ENCODE peak calls at places on chromosomes 5 and 9, in four cellular contexts. One of them, this sample, is unnamed. For H3K4me1 and H3K9me3, the result is how much of the 10 kb centered on the place peaks cover.

GRCh38 chr5:90866915-90867715 is 308.5 kb downstream of the ADGRV1 start:
- DNase-seq in upper lobe of right lung: no peak
- DNase-seq in endodermal cell: no peak
- DNase-seq in CD4-positive, alpha-beta memory T cell: no peak
- DNase-seq in this sample: no peak

GRCh38 chr5:9124837-9125236 is 421.0 kb downstream of the SEMA5A start:
- DNase-seq in upper lobe of right lung: no peak
- DNase-seq in endodermal cell: no peak
- DNase-seq in CD4-positive, alpha-beta memory T cell: no peak
- DNase-seq in this sample: no peak

GRCh38 chr9:135951889-135952663 is 9.1 kb downstream of the UBAC1 start:
- DNase-seq in upper lobe of right lung: no peak
- DNase-seq in endodermal cell: no peak
- DNase-seq in CD4-positive, alpha-beta memory T cell: no peak
- DNase-seq in this sample: no peak

GRCh38 chr9:120885459-120885858 is 8.5 kb upstream of the PHF19 start:
- DNase-seq in upper lobe of right lung: no peak
- DNase-seq in endodermal cell: no peak
- DNase-seq in CD4-positive, alpha-beta memory T cell: no peak
- DNase-seq in this sample: no peak

GRCh38 chr9:78989031-78989658 is 582.6 kb upstream of the TLE4 start:
- DNase-seq in upper lobe of right lung: no peak
- DNase-seq in endodermal cell: no peak
- DNase-seq in CD4-positive, alpha-beta memory T cell: no peak
- DNase-seq in this sample: no peak

GRCh38 chr9:133768859-133769510 is 30.8 kb upstream of the SARDH start:
- DNase-seq in upper lobe of right lung: peak
- DNase-seq in endodermal cell: peak
- DNase-seq in CD4-positive, alpha-beta memory T cell: no peak
- DNase-seq in this sample: no peak

GRCh38 chr9:37994639-37995347 is 74.2 kb downstream of the SHB start:
- DNase-seq in upper lobe of right lung: peak
- DNase-seq in endodermal cell: no peak
- DNase-seq in CD4-positive, alpha-beta memory T cell: no peak
- DNase-seq in this sample: no peak

GRCh38 chr9:38423939-38424843 is at the start of gene IGFBPL1:
- DNase-seq in upper lobe of right lung: peak
- DNase-seq in endodermal cell: peak
- DNase-seq in CD4-positive, alpha-beta memory T cell: no peak
- DNase-seq in this sample: no peak

GRCh38 chr5:135436856-135437795 is 10.0 kb downstream of the DCANP1 start:
- DNase-seq in upper lobe of right lung: no peak
- DNase-seq in endodermal cell: peak
- DNase-seq in CD4-positive, alpha-beta memory T cell: no peak
- DNase-seq in this sample: no peak

GRCh38 chr9:114958021-114958846 is 27.8 kb upstream of the TNFSF8 start:
- DNase-seq in upper lobe of right lung: peak
- DNase-seq in endodermal cell: no peak
- DNase-seq in CD4-positive, alpha-beta memory T cell: no peak
- DNase-seq in this sample: no peak

GRCh38 chr5:72937517-72938061 is 18.3 kb upstream of the FCHO2 start:
- DNase-seq in upper lobe of right lung: no peak
- DNase-seq in endodermal cell: no peak
- DNase-seq in CD4-positive, alpha-beta memory T cell: no peak
- DNase-seq in this sample: no peak

GRCh38 chr9:114905160-114905940 is 25.0 kb downstream of the TNFSF8 start:
- DNase-seq in upper lobe of right lung: no peak
- DNase-seq in endodermal cell: no peak
- DNase-seq in CD4-positive, alpha-beta memory T cell: no peak
- DNase-seq in this sample: no peak

GRCh38 chr5:53934126-53934856 is 373.9 kb downstream of the NDUFS4 start:
- DNase-seq in upper lobe of right lung: no peak
- DNase-seq in endodermal cell: no peak
- DNase-seq in CD4-positive, alpha-beta memory T cell: no peak
- DNase-seq in this sample: no peak

GRCh38 chr9:110669439-110669838 is 848 bp downstream of the MUSK start:
- DNase-seq in upper lobe of right lung: no peak
- DNase-seq in endodermal cell: no peak
- DNase-seq in CD4-positive, alpha-beta memory T cell: no peak
- DNase-seq in this sample: no peak

GRCh38 chr5:61132559-61132958 is 29.7 kb downstream of the SMIM15 start:
- DNase-seq in upper lobe of right lung: no peak
- DNase-seq in endodermal cell: no peak
- DNase-seq in CD4-positive, alpha-beta memory T cell: no peak
- DNase-seq in this sample: no peak

GRCh38 chr5:36901856-36902255 is 25.3 kb downstream of the NIPBL start:
- DNase-seq in upper lobe of right lung: no peak
- DNase-seq in endodermal cell: no peak
- DNase-seq in CD4-positive, alpha-beta memory T cell: no peak
- DNase-seq in this sample: no peak

GRCh38 chr5:129460121-129460950 is at the start of gene ADAMTS19:
- DNase-seq in upper lobe of right lung: no peak
- DNase-seq in endodermal cell: peak
- DNase-seq in CD4-positive, alpha-beta memory T cell: no peak
- DNase-seq in this sample: no peak

GRCh38 chr9:4080889-4081548 is 218.8 kb downstream of the GLIS3 start:
- DNase-seq in upper lobe of right lung: no peak
- DNase-seq in endodermal cell: peak
- DNase-seq in CD4-positive, alpha-beta memory T cell: no peak
- DNase-seq in this sample: no peak

GRCh38 chr5:37554938-37555337 is 175.8 kb downstream of the WDR70 start:
- DNase-seq in upper lobe of right lung: no peak
- DNase-seq in endodermal cell: peak
- DNase-seq in CD4-positive, alpha-beta memory T cell: no peak
- DNase-seq in this sample: no peak

GRCh38 chr9:100098241-100098886 is 436 bp downstream of the ERP44 start:
- DNase-seq in upper lobe of right lung: peak
- DNase-seq in endodermal cell: peak
- DNase-seq in CD4-positive, alpha-beta memory T cell: peak
- DNase-seq in this sample: peak

GRCh38 chr9:136309101-136309801 is 5.4 kb upstream of the CCDC187 start:
- DNase-seq in upper lobe of right lung: no peak
- DNase-seq in endodermal cell: no peak
- DNase-seq in CD4-positive, alpha-beta memory T cell: no peak
- DNase-seq in this sample: no peak

GRCh38 chr9:99593621-99594020 is 228.1 kb upstream of the NR4A3 start:
- DNase-seq in upper lobe of right lung: no peak
- DNase-seq in endodermal cell: no peak
- DNase-seq in CD4-positive, alpha-beta memory T cell: no peak
- DNase-seq in this sample: no peak

GRCh38 chr5:77568082-77568481 is 70.4 kb downstream of the OTP start:
- DNase-seq in upper lobe of right lung: no peak
- DNase-seq in endodermal cell: no peak
- DNase-seq in CD4-positive, alpha-beta memory T cell: no peak
- DNase-seq in this sample: no peak

GRCh38 chr9:104907278-104907951 is 20.5 kb downstream of the ABCA1 start:
- DNase-seq in upper lobe of right lung: no peak
- DNase-seq in endodermal cell: peak
- DNase-seq in CD4-positive, alpha-beta memory T cell: no peak
- DNase-seq in this sample: no peak

GRCh38 chr5:36573441-36573840 is 33.0 kb upstream of the SLC1A3 start:
- DNase-seq in upper lobe of right lung: no peak
- DNase-seq in endodermal cell: no peak
- DNase-seq in CD4-positive, alpha-beta memory T cell: no peak
- DNase-seq in this sample: no peak

GRCh38 chr5:91207248-91207647 is 175.9 kb downstream of the ARRDC3 start:
- DNase-seq in upper lobe of right lung: no peak
- DNase-seq in endodermal cell: no peak
- DNase-seq in CD4-positive, alpha-beta memory T cell: no peak
- DNase-seq in this sample: no peak

GRCh38 chr9:4839470-4839912 is 46.7 kb downstream of the RCL1 start:
- DNase-seq in upper lobe of right lung: no peak
- DNase-seq in endodermal cell: no peak
- DNase-seq in CD4-positive, alpha-beta memory T cell: no peak
- DNase-seq in this sample: no peak

GRCh38 chr9:85890962-85891361 is 50.0 kb upstream of the NAA35 start:
- DNase-seq in upper lobe of right lung: no peak
- DNase-seq in endodermal cell: no peak
- DNase-seq in CD4-positive, alpha-beta memory T cell: no peak
- DNase-seq in this sample: no peak

GRCh38 chr5:172819569-172819968 is 14.5 kb upstream of the ERGIC1 start:
- DNase-seq in upper lobe of right lung: no peak
- DNase-seq in endodermal cell: no peak
- DNase-seq in CD4-positive, alpha-beta memory T cell: no peak
- DNase-seq in this sample: no peak

GRCh38 chr9:82549174-82549821 is 513.6 kb downstream of the RASEF start:
- DNase-seq in upper lobe of right lung: no peak
- DNase-seq in endodermal cell: peak
- DNase-seq in CD4-positive, alpha-beta memory T cell: no peak
- DNase-seq in this sample: no peak

GRCh38 chr5:151562019-151562707 is 29.0 kb downstream of the FAT2 start:
- DNase-seq in upper lobe of right lung: no peak
- DNase-seq in endodermal cell: peak
- DNase-seq in CD4-positive, alpha-beta memory T cell: no peak
- DNase-seq in this sample: no peak

DNA sequence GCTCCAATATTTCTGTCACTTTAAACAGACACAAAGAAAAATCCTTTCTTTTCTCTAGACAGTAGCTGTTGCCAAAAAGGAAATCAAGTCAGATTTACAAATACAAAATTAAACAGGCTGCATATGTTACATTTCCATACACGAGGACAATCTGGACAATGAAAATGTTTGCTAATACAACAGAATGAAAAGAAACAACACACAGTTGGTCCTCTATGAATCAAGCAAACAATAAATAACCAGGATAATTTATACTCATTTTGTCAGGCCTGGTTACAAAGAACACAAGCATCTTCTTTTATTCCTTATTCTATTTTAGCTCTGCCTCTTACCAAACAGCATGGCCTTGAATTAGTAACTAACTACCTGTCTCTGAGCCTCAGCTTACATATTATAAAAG is 156.4 kb downstream of the MAPKAP1 start:
- DNase-seq in upper lobe of right lung: no peak
- DNase-seq in endodermal cell: no peak
- DNase-seq in CD4-positive, alpha-beta memory T cell: no peak
- DNase-seq in this sample: no peak
- H3K4me1 ChIP-seq in upper lobe of right lung: under half
- H3K4me1 ChIP-seq in endodermal cell: under half
- H3K4me1 ChIP-seq in CD4-positive, alpha-beta memory T cell: under half
- H3K4me1 ChIP-seq in this sample: under half

GRCh38 chr5:180281706-180282105 is 10.2 kb downstream of the MAPK9 start:
- DNase-seq in upper lobe of right lung: no peak
- DNase-seq in endodermal cell: no peak
- DNase-seq in CD4-positive, alpha-beta memory T cell: no peak
- DNase-seq in this sample: no peak
- H3K9me3 ChIP-seq in upper lobe of right lung: under half
- H3K9me3 ChIP-seq in endodermal cell: under half
- H3K9me3 ChIP-seq in CD4-positive, alpha-beta memory T cell: under half
- H3K9me3 ChIP-seq in this sample: under half

GRCh38 chr9:92738661-92739081 is 26.0 kb downstream of the BICD2 start:
- DNase-seq in upper lobe of right lung: peak
- DNase-seq in endodermal cell: peak
- DNase-seq in CD4-positive, alpha-beta memory T cell: no peak
- DNase-seq in this sample: no peak

GRCh38 chr9:92735907-92736600 is 28.6 kb downstream of the BICD2 start:
- DNase-seq in upper lobe of right lung: no peak
- DNase-seq in endodermal cell: peak
- DNase-seq in CD4-positive, alpha-beta memory T cell: no peak
- DNase-seq in this sample: no peak

GRCh38 chr9:92736816-92737606 is 27.6 kb downstream of the BICD2 start:
- DNase-seq in upper lobe of right lung: peak
- DNase-seq in endodermal cell: peak
- DNase-seq in CD4-positive, alpha-beta memory T cell: no peak
- DNase-seq in this sample: no peak

GRCh38 chr9:92739346-92740014 is 25.2 kb downstream of the BICD2 start:
- DNase-seq in upper lobe of right lung: peak
- DNase-seq in endodermal cell: peak
- DNase-seq in CD4-positive, alpha-beta memory T cell: no peak
- DNase-seq in this sample: no peak

GRCh38 chr9:92737611-92738299 is 26.9 kb downstream of the BICD2 start:
- DNase-seq in upper lobe of right lung: peak
- DNase-seq in endodermal cell: no peak
- DNase-seq in CD4-positive, alpha-beta memory T cell: no peak
- DNase-seq in this sample: no peak
- H3K4me1 ChIP-seq in upper lobe of right lung: under half
- H3K4me1 ChIP-seq in endodermal cell: under half
- H3K4me1 ChIP-seq in CD4-positive, alpha-beta memory T cell: half or more
- H3K4me1 ChIP-seq in this sample: under half

GRCh38 chr9:101417389-101417788 is 18.2 kb downstream of the ALDOB start:
- DNase-seq in upper lobe of right lung: no peak
- DNase-seq in endodermal cell: no peak
- DNase-seq in CD4-positive, alpha-beta memory T cell: no peak
- DNase-seq in this sample: no peak

GRCh38 chr9:101415578-101415977 is 16.9 kb downstream of the ZNF189 start:
- DNase-seq in upper lobe of right lung: no peak
- DNase-seq in endodermal cell: no peak
- DNase-seq in CD4-positive, alpha-beta memory T cell: no peak
- DNase-seq in this sample: no peak

GRCh38 chr9:101419863-101420262 is 15.7 kb downstream of the ALDOB start:
- DNase-seq in upper lobe of right lung: no peak
- DNase-seq in endodermal cell: no peak
- DNase-seq in CD4-positive, alpha-beta memory T cell: no peak
- DNase-seq in this sample: no peak

GRCh38 chr9:101417977-101418376 is 17.6 kb downstream of the ALDOB start:
- DNase-seq in upper lobe of right lung: no peak
- DNase-seq in endodermal cell: no peak
- DNase-seq in CD4-positive, alpha-beta memory T cell: no peak
- DNase-seq in this sample: no peak

DNA sequence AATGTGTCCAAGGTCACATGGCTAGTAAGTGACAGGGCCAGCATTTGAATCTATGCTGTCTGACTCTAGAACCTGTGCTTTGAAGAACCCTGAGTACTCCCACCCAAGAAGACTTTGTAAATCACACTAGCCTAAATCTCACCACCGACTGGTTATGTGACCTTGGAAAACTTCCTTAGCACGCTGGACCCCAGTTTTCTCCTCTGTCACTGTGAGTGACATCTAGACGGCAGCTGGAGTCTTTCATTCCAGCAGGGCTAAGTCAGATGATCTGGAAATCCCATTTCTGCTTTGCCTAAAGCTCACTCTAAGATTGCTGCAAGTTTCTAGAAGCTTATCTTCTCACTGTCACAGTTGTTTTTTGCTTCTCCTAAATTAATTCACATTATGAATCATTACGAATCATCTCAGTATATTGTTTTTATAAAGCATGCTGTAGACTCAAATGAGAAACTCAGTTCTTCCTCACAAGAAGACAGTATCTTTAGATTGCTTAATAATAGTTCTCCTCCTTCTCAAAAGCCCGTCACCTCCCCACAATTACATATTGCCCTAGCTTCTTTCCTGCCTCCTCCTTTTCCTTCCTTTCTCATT is 17.0 kb downstream of the ALDOB start:
- DNase-seq in upper lobe of right lung: no peak
- DNase-seq in endodermal cell: no peak
- DNase-seq in CD4-positive, alpha-beta memory T cell: no peak
- DNase-seq in this sample: no peak
- H3K9me3 ChIP-seq in upper lobe of right lung: under half
- H3K9me3 ChIP-seq in endodermal cell: under half
- H3K9me3 ChIP-seq in CD4-positive, alpha-beta memory T cell: under half
- H3K9me3 ChIP-seq in this sample: under half

GRCh38 chr5:132260714-132261615 is 3.5 kb downstream of the PDLIM4 start:
- DNase-seq in upper lobe of right lung: no peak
- DNase-seq in endodermal cell: peak
- DNase-seq in CD4-positive, alpha-beta memory T cell: no peak
- DNase-seq in this sample: no peak
- H3K4me1 ChIP-seq in upper lobe of right lung: under half
- H3K4me1 ChIP-seq in endodermal cell: under half
- H3K4me1 ChIP-seq in CD4-positive, alpha-beta memory T cell: under half
- H3K4me1 ChIP-seq in this sample: under half